ENCODE peak calls at places on chromosome 6, in four cellular contexts. Y, K, F and N are unnamed samples.

GRCh38 chr6:78629836-78630235 is 237.5 kb upstream of the IRAK1BP1 start:
- DNase-seq in Y (no peak), K (no peak), F (no peak), N (no peak)

GRCh38 chr6:106159531-106159940 is 73.4 kb downstream of the PRDM1 start:
- DNase-seq in Y (no peak), K (no peak), F (no peak), N (no peak)

GRCh38 chr6:168643401-168643800 is 202.4 kb downstream of the SMOC2 start:
- DNase-seq in Y (no peak), K (no peak), F (no peak), N (no peak)

GRCh38 chr6:119308994-119309657 is 40.4 kb downstream of the MAN1A1 start:
- DNase-seq in Y (no peak), K (no peak), F (no peak), N (no peak)

GRCh38 chr6:139371421-139372253 is 2.8 kb downstream of the CITED2 start:
- DNase-seq in Y (no peak), K (no peak), F (no peak), N (no peak)

GRCh38 chr6:36314221-36315014 is 22.3 kb downstream of the BNIP5 start:
- DNase-seq in Y (peak), K (peak), F (peak), N (no peak)

GRCh38 chr6:32327103-32327502 is 44.6 kb downstream of the TSBP1 start:
- DNase-seq in Y (no peak), K (no peak), F (no peak), N (peak)

GRCh38 chr6:13427838-13428527 is 59.4 kb downstream of the GFOD1 start:
- DNase-seq in Y (peak), K (no peak), F (peak), N (peak)

GRCh38 chr6:146700078-146700686 is 101.4 kb downstream of the ADGB start:
- DNase-seq in Y (peak), K (peak), F (peak), N (peak)

GRCh38 chr6:35089935-35090505 is 51.1 kb downstream of the TCP11 start:
- DNase-seq in Y (no peak), K (no peak), F (no peak), N (no peak)

GRCh38 chr6:27809939-27810767 is 102.0 kb downstream of the OR2B2 start:
- DNase-seq in Y (peak), K (peak), F (peak), N (peak)

GRCh38 chr6:132693478-132693877 is 20.4 kb downstream of the VNN1 start:
- DNase-seq in Y (no peak), K (no peak), F (no peak), N (no peak)

GRCh38 chr6:13814938-13815575 is 700 bp upstream of the MCUR1 start:
- DNase-seq in Y (peak), K (no peak), F (no peak), N (peak)

GRCh38 chr6:150272264-150272975 is 96.4 kb upstream of the IYD start:
- DNase-seq in Y (no peak), K (no peak), F (no peak), N (no peak)